ENCODE peak calls at places on chromosomes 6 and 20, in seven cellular contexts. L, Z, M, F, X, A and B are unnamed samples.

GRCh38 chr6:25469797-25470388 is 182.1 kb upstream of the SCGN start:
- DNase-seq in L (no peak), Z (no peak), M (no peak), F (no peak), X (no peak), A (no peak), B (no peak)

GRCh38 chr6:127971945-127972391 is 71.1 kb upstream of the THEMIS start:
- DNase-seq in L (no peak), Z (peak), M (no peak), F (no peak), X (no peak), A (no peak), B (no peak)

GRCh38 chr6:53615633-53616449 is 49.7 kb downstream of the KLHL31 start:
- DNase-seq in L (peak), Z (peak), M (no peak), F (no peak), X (no peak), A (no peak), B (no peak)

GRCh38 chr6:21586760-21587181 is 6.8 kb upstream of the SOX4 start:
- DNase-seq in L (no peak), Z (peak), M (no peak), F (peak), X (peak), A (no peak), B (no peak)

GRCh38 chr20:7703436-7703835 is 236.8 kb downstream of the HAO1 start:
- DNase-seq in L (no peak), Z (no peak), M (no peak), F (no peak), X (no peak), A (no peak), B (no peak)

GRCh38 chr6:22399693-22400092 is 102.9 kb upstream of the PRL start:
- DNase-seq in L (no peak), Z (no peak), M (no peak), F (no peak), X (no peak), A (no peak), B (no peak)

GRCh38 chr20:11676618-11677289 is 240.9 kb upstream of the BTBD3 start:
- DNase-seq in L (peak), Z (peak), M (peak), F (peak), X (no peak), A (peak), B (peak)

GRCh38 chr6:56958481-56958880 is 3.6 kb downstream of the BEND6 start:
- DNase-seq in L (no peak), Z (no peak), M (no peak), F (no peak), X (no peak), A (no peak), B (no peak)

GRCh38 chr6:75824160-75824559 is 75.1 kb downstream of the MYO6 start:
- DNase-seq in L (no peak), Z (no peak), M (no peak), F (no peak), X (no peak), A (no peak), B (no peak)

GRCh38 chr6:33375143-33375649 is 16.4 kb upstream of the KIFC1 start:
- DNase-seq in L (no peak), Z (peak), M (no peak), F (peak), X (peak), A (peak), B (no peak)

GRCh38 chr20:13231031-13231752 is 10.1 kb downstream of the ISM1 start:
- DNase-seq in L (no peak), Z (no peak), M (peak), F (no peak), X (no peak), A (no peak), B (no peak)

GRCh38 chr20:62473717-62474584 is 1.8 kb downstream of the GATA5 start:
- DNase-seq in L (no peak), Z (no peak), M (no peak), F (no peak), X (no peak), A (no peak), B (no peak)

GRCh38 chr20:1912056-1912455 is 16.8 kb downstream of the SIRPA start:
- DNase-seq in L (no peak), Z (no peak), M (no peak), F (no peak), X (no peak), A (no peak), B (no peak)

DNA sequence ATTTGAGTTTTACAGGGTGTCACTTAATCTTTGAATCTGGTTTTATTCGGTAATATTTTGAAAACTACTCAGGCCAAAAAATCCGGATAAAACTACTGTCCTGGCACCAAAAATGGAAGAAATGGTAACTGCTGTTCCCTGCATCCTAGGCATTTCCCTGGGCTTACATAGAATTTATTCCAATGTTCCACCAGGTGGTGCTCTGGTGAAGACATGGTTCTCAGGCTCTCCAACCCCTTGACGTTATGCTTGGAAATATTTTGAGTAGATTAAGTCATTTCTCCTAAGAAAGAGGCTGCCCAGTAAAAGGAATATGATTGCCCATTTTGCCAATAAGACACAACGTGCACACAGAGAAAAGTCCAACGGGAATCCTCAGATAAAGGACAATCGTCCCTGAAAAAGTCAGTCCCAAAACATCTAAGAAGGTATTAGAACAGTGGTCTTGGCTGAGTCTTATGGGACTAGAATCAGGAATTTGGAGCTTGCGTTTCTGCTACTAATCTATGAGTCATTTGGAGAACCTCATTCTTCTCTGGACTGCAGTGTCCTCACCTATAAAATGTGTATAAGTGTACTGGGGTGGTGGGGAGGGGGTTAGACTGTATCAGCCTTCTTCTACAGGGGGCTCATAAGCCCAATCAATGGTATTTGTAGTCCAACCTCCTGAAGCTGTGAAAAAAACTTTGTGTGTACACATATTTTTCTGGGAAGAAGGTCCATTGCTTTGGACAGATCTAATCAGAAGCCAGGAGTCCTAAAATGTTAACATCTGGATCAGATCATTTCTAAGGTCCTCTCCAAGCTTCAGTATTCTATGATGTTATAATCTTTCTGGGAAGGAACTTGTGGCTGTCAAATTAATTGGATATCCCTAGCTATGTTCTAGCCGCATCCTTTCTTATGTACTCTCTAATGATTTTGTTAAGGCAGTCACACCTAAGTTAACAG is 131.0 kb upstream of the BMP2 start:
- DNase-seq in L (no peak), Z (peak), M (peak), F (peak), X (no peak), A (no peak), B (no peak)
- TF ChIP-seq CTCF in L (peak), Z (peak), M (peak), F (no peak), X (peak), A (peak), B (peak)

DNA sequence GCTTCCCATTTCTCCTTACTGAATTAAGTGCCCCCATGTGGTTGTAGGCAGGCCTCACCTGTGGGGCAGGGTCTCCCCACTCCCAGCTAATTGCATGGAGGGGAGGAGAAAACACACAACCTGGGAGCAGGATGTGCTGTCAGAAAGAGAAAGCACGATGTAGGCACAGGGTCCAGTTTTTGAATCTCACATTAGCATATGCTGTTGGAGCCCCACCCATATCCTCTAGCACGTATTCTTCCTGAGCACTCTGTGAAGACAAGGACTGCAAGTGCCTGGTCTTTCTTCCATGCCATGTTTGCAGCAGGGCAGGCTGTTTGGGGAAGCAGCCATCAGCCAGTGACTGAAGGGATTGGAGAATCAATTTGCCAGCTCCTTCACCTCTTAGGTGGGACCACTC is 108.2 kb downstream of the CFAP61 start:
- DNase-seq in L (no peak), Z (no peak), M (no peak), F (no peak), X (no peak), A (no peak), B (no peak)
- TF ChIP-seq CTCF in L (no peak), Z (no peak), M (no peak), F (no peak), X (no peak), A (no peak), B (no peak)

GRCh38 chr6:36874443-36875249 is at the start of gene PPIL1:
- DNase-seq in L (peak), Z (peak), M (peak), F (peak), X (peak), A (peak), B (peak)

GRCh38 chr6:36874016-36874442 is 574 bp downstream of the PPIL1 start:
- DNase-seq in L (no peak), Z (no peak), M (no peak), F (no peak), X (no peak), A (peak), B (no peak)

GRCh38 chr6:36873115-36873514 is 1.5 kb downstream of the PPIL1 start:
- DNase-seq in L (no peak), Z (no peak), M (no peak), F (no peak), X (no peak), A (no peak), B (no peak)

GRCh38 chr6:36875250-36875633 is 639 bp upstream of the PPIL1 start:
- DNase-seq in L (no peak), Z (no peak), M (no peak), F (no peak), X (no peak), A (no peak), B (no peak)

GRCh38 chr6:36873612-36874011 is 991 bp downstream of the PPIL1 start:
- DNase-seq in L (no peak), Z (peak), M (no peak), F (no peak), X (no peak), A (no peak), B (no peak)
- TF ChIP-seq CTCF in L (no peak), Z (no peak), M (no peak), F (no peak), X (no peak), A (no peak), B (no peak)

GRCh38 chr6:156934054-156934424 is 156.9 kb downstream of the ARID1B start:
- DNase-seq in L (no peak), Z (no peak), M (no peak), F (no peak), X (no peak), A (no peak), B (no peak)

GRCh38 chr6:156931283-156931682 is 154.1 kb downstream of the ARID1B start:
- DNase-seq in L (no peak), Z (no peak), M (no peak), F (no peak), X (no peak), A (no peak), B (no peak)

GRCh38 chr6:156935000-156935399 is 157.8 kb downstream of the ARID1B start:
- DNase-seq in L (no peak), Z (no peak), M (no peak), F (no peak), X (no peak), A (no peak), B (no peak)

GRCh38 chr6:156928972-156929371 is 151.8 kb downstream of the ARID1B start:
- DNase-seq in L (no peak), Z (no peak), M (no peak), F (no peak), X (no peak), A (no peak), B (no peak)

DNA sequence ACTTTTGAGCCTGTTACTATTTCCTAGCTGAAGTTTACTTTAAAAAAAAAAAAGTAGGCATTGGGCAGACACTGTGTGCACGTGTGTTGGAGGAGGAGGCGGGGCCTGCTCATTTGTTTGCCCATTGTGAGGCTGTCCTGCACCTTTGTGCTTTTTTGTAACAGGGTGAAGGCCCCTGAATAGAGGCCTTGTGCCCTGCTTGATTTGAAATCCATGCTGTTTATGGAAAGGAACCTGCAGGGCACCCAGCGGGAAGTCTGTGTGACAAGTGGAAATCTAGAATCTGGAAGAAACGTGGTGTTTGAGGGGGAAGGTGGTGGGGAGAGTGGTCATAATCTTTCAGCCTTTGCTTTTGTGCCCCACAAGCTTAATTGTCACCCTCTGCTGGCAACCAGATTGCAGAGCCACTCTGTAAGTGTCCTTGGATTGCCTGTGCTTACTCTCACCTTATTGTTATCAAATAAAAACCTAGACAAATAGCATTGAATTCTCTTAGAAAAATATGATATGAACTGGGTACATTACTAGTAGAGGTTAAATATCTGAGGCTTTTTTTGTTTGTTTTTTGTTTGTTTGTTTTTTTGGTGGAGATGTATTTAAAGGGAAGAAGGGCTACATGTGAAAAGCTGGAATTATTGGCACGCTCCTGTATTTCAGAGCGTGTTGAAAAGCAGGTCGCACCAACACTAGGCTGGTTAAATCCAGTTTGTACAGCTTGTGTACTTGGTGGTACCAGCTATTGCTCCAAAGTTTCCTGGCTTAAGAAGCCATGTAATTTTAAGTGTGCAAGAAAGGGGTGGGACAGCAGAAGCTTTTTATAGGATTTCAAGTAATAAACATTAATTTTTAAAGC is 156.2 kb downstream of the ARID1B start:
- DNase-seq in L (no peak), Z (peak), M (no peak), F (no peak), X (no peak), A (no peak), B (peak)
- TF ChIP-seq CTCF in L (peak), Z (no peak), M (no peak), F (no peak), X (no peak), A (no peak), B (peak)

DNA sequence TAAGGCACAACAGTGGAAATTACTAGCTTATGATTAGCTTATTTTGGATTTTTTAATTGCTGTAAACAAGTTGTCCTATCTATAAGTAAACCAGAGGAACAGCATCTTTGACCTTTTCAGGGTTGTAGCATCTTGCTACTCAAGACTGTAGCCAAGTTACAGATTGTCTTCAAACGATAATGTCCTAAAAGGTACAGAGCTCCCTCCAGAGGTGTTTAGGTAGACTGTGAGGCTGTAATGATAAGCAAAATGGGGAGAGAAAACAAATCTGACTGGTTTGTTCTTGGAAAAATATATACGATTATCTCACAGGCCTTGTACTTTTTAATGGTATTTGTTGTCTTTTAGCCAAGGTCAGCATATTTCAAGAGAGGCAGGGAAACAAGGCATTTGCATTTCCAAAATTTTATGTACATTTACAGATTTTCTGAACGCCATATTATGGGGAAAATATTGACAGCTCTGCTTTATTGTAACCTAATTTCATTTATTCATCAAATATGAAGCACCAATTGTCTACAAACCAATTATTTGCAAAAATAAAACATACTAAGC is 273.4 kb downstream of the MEI4 start:
- DNase-seq in L (peak), Z (no peak), M (no peak), F (no peak), X (no peak), A (no peak), B (no peak)
- TF ChIP-seq CTCF in L (peak), Z (no peak), M (no peak), F (no peak), X (no peak), A (no peak), B (peak)